ENCODE peak calls at places on chromosomes 16 and 17, in four cellular contexts. K is neural crest cell; P is sigmoid colon; W is activated T-helper 1 cell treated with anti-CD3 and anti-CD28 coated beads, Interleukin-12 subunit alpha, Interleukin-12 subunit beta, Interleukin-2, Interleukin-4 antibody, amounts not matched to agents 30 ng/mL and 10 ng/mL and 1 ng/mL, durations not matched to agents 14 hours and 24 hours and 36 hours. Q is an unnamed sample.

GRCh38 chr16:21279501-21279900 is 1.4 kb upstream of the CRYM start:
- DNase-seq in K (no peak), P (no peak), W (no peak), Q (no peak)

GRCh38 chr17:66255112-66255511 is 25.9 kb upstream of the APOH start:
- DNase-seq in K (peak), P (no peak), W (peak), Q (peak)

GRCh38 chr16:19083670-19084069 is 16.3 kb downstream of the COQ7 start:
- DNase-seq in K (no peak), P (no peak), W (no peak), Q (no peak)

GRCh38 chr16:56450275-56450889 is 750 bp downstream of the NUDT21 start:
- DNase-seq in K (no peak), P (no peak), W (no peak), Q (no peak)

GRCh38 chr16:56977823-56978430 is 11.4 kb upstream of the NLRC5 start:
- DNase-seq in K (no peak), P (no peak), W (no peak), Q (no peak)

GRCh38 chr17:27576429-27577123 is 54.4 kb upstream of the LGALS9 start:
- DNase-seq in K (no peak), P (no peak), W (no peak), Q (no peak)

GRCh38 chr16:69120096-69120664 is 12.2 kb downstream of the CHTF8 start:
- DNase-seq in K (no peak), P (no peak), W (no peak), Q (no peak)

GRCh38 chr16:72043539-72043938 is 10.8 kb upstream of the HP start:
- DNase-seq in K (no peak), P (no peak), W (no peak), Q (no peak)

GRCh38 chr16:7325835-7326234 is 6.8 kb upstream of the RBFOX1 start:
- DNase-seq in K (no peak), P (no peak), W (no peak), Q (no peak)

GRCh38 chr17:63826468-63827001 is 696 bp upstream of the PSMC5 start:
- DNase-seq in K (no peak), P (no peak), W (no peak), Q (no peak)

GRCh38 chr17:17851101-17851500 is 14.3 kb upstream of the SREBF1 start:
- DNase-seq in K (no peak), P (no peak), W (no peak), Q (no peak)

GRCh38 chr16:11084484-11085024 is 140.2 kb downstream of the CLEC16A start:
- DNase-seq in K (no peak), P (peak), W (no peak), Q (no peak)

GRCh38 chr16:51051671-51052070 is 99.4 kb downstream of the SALL1 start:
- DNase-seq in K (no peak), P (no peak), W (peak), Q (no peak)

GRCh38 chr17:81843713-81844326 is 9.0 kb upstream of the PPP1R27 start:
- DNase-seq in K (no peak), P (no peak), W (no peak), Q (no peak)

GRCh38 chr16:49932943-49933342 is 77.0 kb upstream of the ZNF423 start:
- DNase-seq in K (no peak), P (peak), W (no peak), Q (no peak)

GRCh38 chr16:70380205-70380918 is 33.7 kb downstream of the DDX19A start:
- DNase-seq in K (peak), P (peak), W (peak), Q (peak)

GRCh38 chr17:8628609-8629169 is 1.8 kb downstream of the MYH10 start:
- DNase-seq in K (no peak), P (no peak), W (no peak), Q (no peak)

GRCh38 chr17:36034127-36034526 is 16.4 kb upstream of the CCL23 start:
- DNase-seq in K (no peak), P (no peak), W (no peak), Q (no peak)

GRCh38 chr16:3577302-3577752 is at the start of gene NLRC3:
- DNase-seq in K (no peak), P (no peak), W (peak), Q (no peak)

GRCh38 chr16:63890072-63890471 is 1231.8 kb downstream of the CDH11 start:
- DNase-seq in K (no peak), P (no peak), W (no peak), Q (no peak)

GRCh38 chr17:78929908-78930775 is 5.0 kb upstream of the TIMP2 start:
- DNase-seq in K (no peak), P (no peak), W (no peak), Q (no peak)

GRCh38 chr17:4934173-4934979 is 2.3 kb downstream of the GP1BA start:
- DNase-seq in K (no peak), P (no peak), W (no peak), Q (no peak)